ENCODE peak calls at places on chromosomes 1 and 21, in four cellular contexts. I is GM13976; U is transverse colon; N is activated CD8-positive, alpha-beta T cell treated with anti-CD3 and anti-CD28 coated beads for 36 hours. F is an unnamed sample.

GRCh38 chr21:30194701-30195299 is 21.1 kb downstream of the CLDN8 start:
- DNase-seq in I (no peak), U (no peak), N (peak), F (peak)

GRCh38 chr1:27676410-27676809 is 4.4 kb upstream of the IFI6 start:
- DNase-seq in I (no peak), U (no peak), N (no peak), F (no peak)

GRCh38 chr1:10398278-10398733 is 558 bp upstream of the PGD start:
- DNase-seq in I (peak), U (no peak), N (no peak), F (peak)

GRCh38 chr1:85615536-85615935 is 35.0 kb downstream of the CCN1 start:
- DNase-seq in I (no peak), U (no peak), N (no peak), F (peak)

GRCh38 chr1:214280386-214281029 is 451 bp upstream of the SMYD2 start:
- DNase-seq in I (peak), U (peak), N (peak), F (peak)

GRCh38 chr1:69700770-69701169 is 133.0 kb downstream of the LRRC7 start:
- DNase-seq in I (no peak), U (no peak), N (peak), F (peak)

GRCh38 chr1:222798111-222798510 is 16.7 kb upstream of the DISP1 start:
- DNase-seq in I (no peak), U (no peak), N (peak), F (peak)

GRCh38 chr21:44703731-44704635 is 7.0 kb downstream of the KRTAP10-12 start:
- DNase-seq in I (no peak), U (no peak), N (no peak), F (no peak)

GRCh38 chr21:42646836-42647235 is 6.6 kb upstream of the PDE9A start:
- DNase-seq in I (no peak), U (no peak), N (no peak), F (no peak)

GRCh38 chr21:43303240-43304178 is 123.4 kb downstream of the SIK1 start:
- DNase-seq in I (no peak), U (no peak), N (no peak), F (no peak)

GRCh38 chr1:219876798-219877209 is 51.6 kb downstream of the SLC30A10 start:
- DNase-seq in I (no peak), U (no peak), N (peak), F (peak)
- TF ChIP-seq CTCF in I (peak), U (no peak), N (no peak), F (peak)

GRCh38 chr21:45873418-45873817 is 108.2 kb upstream of the COL6A1 start:
- DNase-seq in I (no peak), U (no peak), N (no peak), F (no peak)

GRCh38 chr21:45874716-45875415 is 106.7 kb upstream of the COL6A1 start:
- DNase-seq in I (no peak), U (peak), N (no peak), F (peak)

GRCh38 chr21:45872471-45872870 is 109.1 kb upstream of the COL6A1 start:
- DNase-seq in I (no peak), U (no peak), N (no peak), F (no peak)

GRCh38 chr21:45872902-45873301 is 108.7 kb upstream of the COL6A1 start:
- DNase-seq in I (no peak), U (no peak), N (no peak), F (no peak)

DNA sequence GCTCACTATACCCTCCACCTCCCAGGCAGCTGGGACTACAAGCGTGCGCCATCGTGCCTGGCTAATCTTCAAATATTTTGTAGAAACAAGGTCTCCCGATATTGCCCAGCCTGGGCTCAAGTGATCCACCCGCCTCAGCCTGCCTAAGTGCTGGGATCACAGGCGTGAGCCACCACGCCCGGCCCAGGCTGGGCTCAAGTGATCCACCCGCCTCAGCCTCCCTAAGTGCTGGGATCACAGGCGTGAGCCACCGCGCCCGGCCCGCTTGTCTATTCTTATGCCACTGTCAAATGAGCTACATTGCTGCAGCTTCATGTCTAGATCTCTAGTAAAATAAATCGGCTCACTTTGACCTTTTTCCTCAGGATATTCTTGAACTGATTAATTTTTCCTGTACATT is 107.7 kb upstream of the COL6A1 start:
- DNase-seq in I (no peak), U (no peak), N (no peak), F (no peak)
- TF ChIP-seq CTCF in I (no peak), U (no peak), N (no peak), F (no peak)

DNA sequence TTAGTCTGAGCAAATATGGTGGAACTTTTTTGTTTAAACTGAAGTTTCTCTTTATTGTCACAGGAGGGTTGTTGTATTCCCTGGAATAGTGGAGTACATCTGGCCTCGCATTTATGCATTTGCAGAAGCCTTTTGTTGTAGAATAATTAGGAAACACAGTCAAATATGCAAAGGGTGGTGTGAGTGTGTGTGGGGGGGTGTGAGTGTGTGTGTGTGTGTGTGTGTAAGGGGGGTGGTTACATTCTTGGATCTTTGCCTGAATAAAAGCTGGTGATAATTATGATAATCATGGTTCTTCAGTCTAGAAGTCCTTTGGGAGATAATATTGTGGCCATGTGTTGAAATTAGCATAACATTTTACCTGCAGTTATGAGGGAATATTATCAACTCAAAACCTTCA is 120.6 kb downstream of the ATG4C start:
- DNase-seq in I (no peak), U (no peak), N (no peak), F (no peak)
- TF ChIP-seq CTCF in I (no peak), U (no peak), N (no peak), F (no peak)

DNA sequence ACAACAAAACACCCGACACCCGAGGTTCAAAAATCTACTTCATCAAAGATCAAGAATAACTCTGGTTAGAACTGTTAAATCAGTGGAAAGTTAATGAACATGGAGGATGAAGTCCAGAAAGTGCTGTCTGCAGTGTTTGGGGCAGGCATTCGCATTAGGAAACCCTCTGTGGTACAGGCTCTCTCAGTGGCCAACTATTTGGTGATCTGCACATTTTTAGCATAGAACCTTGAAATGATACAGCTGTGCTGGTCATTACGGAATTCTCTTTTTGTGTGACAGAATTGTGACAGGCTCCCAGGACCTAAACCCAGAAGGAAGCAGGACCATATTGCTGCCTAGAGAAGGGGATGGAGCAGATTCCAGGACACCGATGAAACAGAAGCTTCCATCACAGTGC is 89.0 kb downstream of the SLC45A1 start:
- DNase-seq in I (no peak), U (no peak), N (no peak), F (no peak)
- TF ChIP-seq CTCF in I (no peak), U (no peak), N (no peak), F (no peak)

DNA sequence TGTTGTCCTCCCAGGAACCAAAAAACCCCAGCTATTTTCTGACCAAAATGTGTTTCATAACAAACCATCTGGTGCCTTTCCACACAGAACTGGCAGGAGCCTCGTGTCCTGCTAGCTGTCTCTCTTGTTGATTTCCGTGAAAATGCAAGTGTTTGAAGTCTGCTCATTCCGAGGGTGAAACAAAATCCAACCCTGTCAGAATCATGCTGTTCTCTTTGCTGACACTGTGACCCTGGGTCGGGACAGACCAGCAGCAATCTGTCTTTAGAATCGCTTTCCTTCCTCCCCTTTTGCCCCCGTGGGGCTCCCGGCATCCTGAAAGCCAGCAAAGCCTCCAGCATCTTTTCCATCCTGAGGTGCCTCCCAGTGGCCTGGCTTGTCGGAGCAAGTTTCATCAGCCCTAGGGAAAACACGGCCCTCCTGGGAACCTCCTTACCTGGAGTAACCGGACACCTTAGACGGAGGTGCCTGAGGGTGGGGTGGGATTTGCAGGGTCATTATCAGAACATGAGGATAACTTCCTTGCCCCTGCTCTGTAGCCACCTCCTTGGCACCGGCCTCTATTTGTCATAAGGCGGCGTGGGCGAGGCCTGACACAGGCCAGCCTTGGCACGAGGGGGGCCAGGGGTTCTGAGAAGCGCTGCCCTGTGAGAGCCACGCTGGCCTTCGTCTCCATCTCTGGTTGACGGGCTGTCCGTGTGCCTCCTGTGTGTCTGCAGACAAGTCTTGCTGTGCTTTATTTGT is 24.9 kb downstream of the LDLRAP1 start:
- DNase-seq in I (no peak), U (no peak), N (no peak), F (peak)
- TF ChIP-seq CTCF in I (no peak), U (no peak), N (no peak), F (peak)

DNA sequence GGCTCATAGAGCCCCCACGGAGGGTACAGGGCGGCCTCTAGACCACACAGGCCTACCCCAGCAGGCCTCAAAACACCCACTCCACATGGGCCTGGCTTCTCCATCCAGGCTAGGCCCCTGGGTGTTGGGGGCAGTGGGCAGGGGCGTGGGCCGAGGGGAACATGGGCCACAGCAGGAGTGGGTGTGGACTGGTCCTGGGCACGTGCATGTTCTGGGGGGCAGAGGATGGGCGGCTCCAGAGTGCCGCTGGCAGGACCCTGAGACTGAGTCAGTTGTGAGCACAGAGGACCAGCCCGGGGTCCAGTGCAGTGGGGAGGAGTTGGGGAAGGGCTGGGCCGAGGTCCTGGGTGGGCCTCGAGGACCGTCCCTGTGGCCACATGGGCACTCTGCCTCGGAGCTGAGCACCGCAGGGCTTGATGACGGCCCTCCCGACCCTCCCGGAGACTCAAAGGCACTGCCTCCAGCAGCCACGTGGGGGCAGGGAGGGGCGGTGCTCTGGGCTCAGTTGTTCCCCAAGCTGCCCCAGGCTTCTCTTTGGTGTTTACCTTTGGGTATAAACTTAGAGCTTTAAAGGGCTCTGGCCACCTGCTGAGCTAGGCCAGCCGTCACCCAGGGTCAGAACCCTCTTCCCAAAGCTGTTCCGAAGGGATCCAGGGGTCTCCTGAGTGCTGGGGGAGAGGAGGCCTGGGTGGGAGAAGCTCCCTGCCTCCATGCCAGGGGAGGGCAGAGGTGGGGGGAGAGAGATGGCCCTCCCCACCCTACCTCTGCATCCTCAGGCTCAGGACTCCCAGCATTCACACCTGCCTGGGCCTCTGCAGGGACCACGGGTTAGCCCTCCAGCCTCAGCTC is 79.9 kb downstream of the MORN1 start:
- DNase-seq in I (peak), U (peak), N (peak), F (peak)
- TF ChIP-seq CTCF in I (no peak), U (peak), N (peak), F (peak)